ENCODE peak calls at places on chromosome 13, in six cellular contexts. E is progenitor cell of endocrine pancreas, R is RPMI7951, C is AG09309, S is foreskin fibroblast, X is omental fat pad. U is an unnamed sample.

GRCh38 chr13:46476174-46476573 is 76.8 kb upstream of the LRCH1 start:
- DNase-seq in E (no peak), R (peak), C (no peak), S (no peak), X (no peak), U (no peak)

GRCh38 chr13:112760440-112760839 is 70.6 kb downstream of the ATP11A start:
- DNase-seq in E (no peak), R (no peak), C (no peak), S (peak), X (no peak), U (no peak)

GRCh38 chr13:27450921-27451461 is 627 bp upstream of the MTIF3 start:
- DNase-seq in E (peak), R (peak), C (no peak), S (peak), X (no peak), U (peak)

GRCh38 chr13:110638814-110639806 is 23.8 kb downstream of the NAXD start:
- DNase-seq in E (no peak), R (no peak), C (no peak), S (no peak), X (no peak), U (no peak)

GRCh38 chr13:41148421-41149283 is 16.1 kb upstream of the KBTBD6 start:
- DNase-seq in E (no peak), R (no peak), C (no peak), S (no peak), X (no peak), U (no peak)

GRCh38 chr13:42575938-42576337 is 2.0 kb downstream of the TNFSF11 start:
- DNase-seq in E (no peak), R (no peak), C (no peak), S (no peak), X (no peak), U (no peak)

GRCh38 chr13:43307921-43308433 is 284.6 kb downstream of the DNAJC15 start:
- DNase-seq in E (no peak), R (peak), C (peak), S (peak), X (peak), U (peak)

GRCh38 chr13:51148223-51148951 is 37.3 kb upstream of the C13orf42 start:
- DNase-seq in E (no peak), R (no peak), C (no peak), S (no peak), X (no peak), U (no peak)

GRCh38 chr13:76153239-76153638 is 517.1 kb downstream of the LMO7 start:
- DNase-seq in E (no peak), R (no peak), C (no peak), S (no peak), X (no peak), U (no peak)

GRCh38 chr13:98543380-98544104 is 33.4 kb downstream of the STK24 start:
- DNase-seq in E (no peak), R (no peak), C (no peak), S (no peak), X (no peak), U (no peak)

GRCh38 chr13:83825676-83826075 is 56.6 kb downstream of the SLITRK1 start:
- DNase-seq in E (no peak), R (no peak), C (no peak), S (no peak), X (no peak), U (no peak)

GRCh38 chr13:93227906-93228801 is 1.5 kb downstream of the GPC6 start:
- DNase-seq in E (peak), R (peak), C (peak), S (peak), X (no peak), U (no peak)

GRCh38 chr13:49936943-49937273 is 768 bp upstream of the SPRYD7 start:
- DNase-seq in E (no peak), R (no peak), C (no peak), S (peak), X (no peak), U (no peak)

GRCh38 chr13:81990652-81991051 is 1649.7 kb upstream of the SPRY2 start:
- DNase-seq in E (no peak), R (no peak), C (no peak), S (no peak), X (no peak), U (no peak)

GRCh38 chr13:33229446-33230177 is 55.9 kb downstream of the STARD13 start:
- DNase-seq in E (no peak), R (peak), C (no peak), S (no peak), X (no peak), U (peak)

GRCh38 chr13:110447058-110447511 is 114.4 kb downstream of the RAB20 start:
- DNase-seq in E (no peak), R (no peak), C (no peak), S (peak), X (no peak), U (no peak)

GRCh38 chr13:44218501-44219240 is 155.0 kb upstream of the SERP2 start:
- DNase-seq in E (no peak), R (no peak), C (no peak), S (no peak), X (no peak), U (no peak)

GRCh38 chr13:110347535-110348308 is 40.6 kb downstream of the COL4A2 start:
- DNase-seq in E (no peak), R (peak), C (peak), S (peak), X (no peak), U (no peak)

GRCh38 chr13:106567421-106568224 is at the start of gene ARGLU1:
- DNase-seq in E (peak), R (peak), C (no peak), S (peak), X (peak), U (peak)

GRCh38 chr13:108961542-108962125 is 332.2 kb downstream of the MYO16 start:
- DNase-seq in E (no peak), R (peak), C (peak), S (peak), X (no peak), U (peak)

GRCh38 chr13:38166121-38166520 is 183.5 kb upstream of the UFM1 start:
- DNase-seq in E (no peak), R (no peak), C (no peak), S (peak), X (no peak), U (no peak)

GRCh38 chr13:98254541-98254940 is 77.5 kb upstream of the RNF113B start:
- DNase-seq in E (no peak), R (peak), C (peak), S (peak), X (no peak), U (no peak)

GRCh38 chr13:40446365-40446764 is 220.1 kb downstream of the FOXO1 start:
- DNase-seq in E (no peak), R (peak), C (no peak), S (peak), X (no peak), U (no peak)

GRCh38 chr13:33191425-33192221 is 93.9 kb downstream of the STARD13 start:
- DNase-seq in E (no peak), R (no peak), C (no peak), S (no peak), X (no peak), U (no peak)

GRCh38 chr13:32666990-32667571 is 80.8 kb downstream of the PDS5B start:
- DNase-seq in E (no peak), R (no peak), C (no peak), S (no peak), X (no peak), U (no peak)

GRCh38 chr13:27573265-27573664 is 47.1 kb downstream of the LNX2 start:
- DNase-seq in E (no peak), R (peak), C (no peak), S (peak), X (no peak), U (peak)

GRCh38 chr13:41008349-41008980 is 10.7 kb downstream of the ELF1 start:
- DNase-seq in E (no peak), R (peak), C (peak), S (peak), X (no peak), U (peak)

GRCh38 chr13:48844676-48845075 is 131.0 kb upstream of the FNDC3A start:
- DNase-seq in E (no peak), R (no peak), C (no peak), S (no peak), X (no peak), U (no peak)

GRCh38 chr13:113573065-113573464 is 11.5 kb upstream of the TFDP1 start:
- DNase-seq in E (no peak), R (no peak), C (no peak), S (no peak), X (no peak), U (no peak)

GRCh38 chr13:45538382-45538781 is 73.6 kb downstream of the COG3 start:
- DNase-seq in E (no peak), R (no peak), C (no peak), S (no peak), X (no peak), U (no peak)

GRCh38 chr13:75437582-75438318 is 44.2 kb downstream of the TBC1D4 start:
- DNase-seq in E (no peak), R (peak), C (no peak), S (peak), X (no peak), U (peak)

GRCh38 chr13:101785858-101786257 is 333.4 kb downstream of the ITGBL1 start:
- DNase-seq in E (no peak), R (peak), C (no peak), S (peak), X (no peak), U (no peak)